ENCODE peak calls at places on chromosomes 16 and 17, in nine cellular contexts. One of them, this sample, is unnamed. For H3K36me3, the result is how much of the 10 kb centered on the place peaks cover.

GRCh38 chr17:57622886-57623433 is 122.1 kb downstream of the CCDC182 start:
- DNase-seq in HCT116: no peak
- DNase-seq in endothelial cell of umbilical vein: peak
- DNase-seq in stomach: no peak
- DNase-seq in GM23338: no peak
- DNase-seq in transverse colon: no peak
- DNase-seq in breast epithelium: no peak
- DNase-seq in prostate gland: no peak
- DNase-seq in H1: no peak
- DNase-seq in this sample: no peak

GRCh38 chr17:78176548-78177025 is 8.2 kb downstream of the SYNGR2 start:
- DNase-seq in HCT116: no peak
- DNase-seq in endothelial cell of umbilical vein: peak
- DNase-seq in stomach: peak
- DNase-seq in GM23338: peak
- DNase-seq in transverse colon: peak
- DNase-seq in breast epithelium: no peak
- DNase-seq in prostate gland: peak
- DNase-seq in H1: no peak
- DNase-seq in this sample: peak

GRCh38 chr17:32156656-32157055 is 14.4 kb downstream of the RHOT1 start:
- DNase-seq in HCT116: no peak
- DNase-seq in endothelial cell of umbilical vein: no peak
- DNase-seq in stomach: no peak
- DNase-seq in GM23338: no peak
- DNase-seq in transverse colon: no peak
- DNase-seq in breast epithelium: no peak
- DNase-seq in prostate gland: no peak
- DNase-seq in H1: no peak
- DNase-seq in this sample: no peak

GRCh38 chr17:7838291-7839075 is 4.5 kb downstream of the KDM6B start:
- DNase-seq in HCT116: no peak
- DNase-seq in endothelial cell of umbilical vein: no peak
- DNase-seq in stomach: no peak
- DNase-seq in GM23338: peak
- DNase-seq in transverse colon: peak
- DNase-seq in breast epithelium: no peak
- DNase-seq in prostate gland: no peak
- DNase-seq in H1: no peak
- DNase-seq in this sample: no peak

GRCh38 chr17:9725575-9725974 is 65.8 kb downstream of the DHRS7C start:
- DNase-seq in HCT116: no peak
- DNase-seq in endothelial cell of umbilical vein: no peak
- DNase-seq in stomach: no peak
- DNase-seq in GM23338: no peak
- DNase-seq in transverse colon: no peak
- DNase-seq in breast epithelium: peak
- DNase-seq in prostate gland: peak
- DNase-seq in H1: no peak
- DNase-seq in this sample: no peak

GRCh38 chr17:13462161-13462560 is 139.6 kb downstream of the HS3ST3A1 start:
- DNase-seq in HCT116: no peak
- DNase-seq in endothelial cell of umbilical vein: no peak
- DNase-seq in stomach: no peak
- DNase-seq in GM23338: no peak
- DNase-seq in transverse colon: no peak
- DNase-seq in breast epithelium: no peak
- DNase-seq in prostate gland: no peak
- DNase-seq in H1: no peak
- DNase-seq in this sample: no peak

GRCh38 chr17:15456972-15457722 is 10.3 kb downstream of the CDRT4 start:
- DNase-seq in HCT116: no peak
- DNase-seq in endothelial cell of umbilical vein: peak
- DNase-seq in stomach: no peak
- DNase-seq in GM23338: no peak
- DNase-seq in transverse colon: peak
- DNase-seq in breast epithelium: peak
- DNase-seq in prostate gland: no peak
- DNase-seq in H1: no peak
- DNase-seq in this sample: no peak

GRCh38 chr17:71472809-71473789 is 647.7 kb upstream of the SOX9 start:
- DNase-seq in HCT116: peak
- DNase-seq in endothelial cell of umbilical vein: no peak
- DNase-seq in stomach: no peak
- DNase-seq in GM23338: peak
- DNase-seq in transverse colon: no peak
- DNase-seq in breast epithelium: no peak
- DNase-seq in prostate gland: peak
- DNase-seq in H1: peak
- DNase-seq in this sample: no peak

GRCh38 chr16:8855051-8855786 is 13.6 kb downstream of the CARHSP1 start:
- DNase-seq in HCT116: no peak
- DNase-seq in endothelial cell of umbilical vein: no peak
- DNase-seq in stomach: no peak
- DNase-seq in GM23338: no peak
- DNase-seq in transverse colon: peak
- DNase-seq in breast epithelium: no peak
- DNase-seq in prostate gland: no peak
- DNase-seq in H1: no peak
- DNase-seq in this sample: peak

GRCh38 chr16:66273644-66274334 is 92.7 kb upstream of the CDH5 start:
- DNase-seq in HCT116: no peak
- DNase-seq in endothelial cell of umbilical vein: no peak
- DNase-seq in stomach: no peak
- DNase-seq in GM23338: peak
- DNase-seq in transverse colon: no peak
- DNase-seq in breast epithelium: peak
- DNase-seq in prostate gland: no peak
- DNase-seq in H1: no peak
- DNase-seq in this sample: no peak

GRCh38 chr17:4204676-4205075 is 59.1 kb downstream of the ANKFY1 start:
- DNase-seq in HCT116: no peak
- DNase-seq in endothelial cell of umbilical vein: peak
- DNase-seq in stomach: no peak
- DNase-seq in GM23338: no peak
- DNase-seq in transverse colon: peak
- DNase-seq in breast epithelium: peak
- DNase-seq in prostate gland: peak
- DNase-seq in H1: no peak
- DNase-seq in this sample: no peak

GRCh38 chr17:58265902-58266875 is 14.5 kb downstream of the MPO start:
- DNase-seq in HCT116: no peak
- DNase-seq in endothelial cell of umbilical vein: no peak
- DNase-seq in stomach: no peak
- DNase-seq in GM23338: no peak
- DNase-seq in transverse colon: no peak
- DNase-seq in breast epithelium: no peak
- DNase-seq in prostate gland: no peak
- DNase-seq in H1: no peak
- DNase-seq in this sample: no peak

GRCh38 chr17:82569621-82570020 is 50.1 kb downstream of the FOXK2 start:
- DNase-seq in HCT116: no peak
- DNase-seq in endothelial cell of umbilical vein: no peak
- DNase-seq in stomach: no peak
- DNase-seq in GM23338: no peak
- DNase-seq in transverse colon: no peak
- DNase-seq in breast epithelium: no peak
- DNase-seq in prostate gland: no peak
- DNase-seq in H1: no peak
- DNase-seq in this sample: no peak

GRCh38 chr16:51919736-51920135 is 627.2 kb downstream of the TOX3 start:
- DNase-seq in HCT116: no peak
- DNase-seq in endothelial cell of umbilical vein: no peak
- DNase-seq in stomach: no peak
- DNase-seq in GM23338: no peak
- DNase-seq in transverse colon: no peak
- DNase-seq in breast epithelium: no peak
- DNase-seq in prostate gland: no peak
- DNase-seq in H1: no peak
- DNase-seq in this sample: no peak

GRCh38 chr16:48907906-48908634 is 298.1 kb upstream of the N4BP1 start:
- DNase-seq in HCT116: no peak
- DNase-seq in endothelial cell of umbilical vein: no peak
- DNase-seq in stomach: no peak
- DNase-seq in GM23338: no peak
- DNase-seq in transverse colon: no peak
- DNase-seq in breast epithelium: no peak
- DNase-seq in prostate gland: no peak
- DNase-seq in H1: no peak
- DNase-seq in this sample: no peak

GRCh38 chr16:8727857-8728618 is 53.6 kb downstream of the ABAT start:
- DNase-seq in HCT116: no peak
- DNase-seq in endothelial cell of umbilical vein: no peak
- DNase-seq in stomach: no peak
- DNase-seq in GM23338: no peak
- DNase-seq in transverse colon: no peak
- DNase-seq in breast epithelium: no peak
- DNase-seq in prostate gland: no peak
- DNase-seq in H1: no peak
- DNase-seq in this sample: no peak

GRCh38 chr17:74750327-74751069 is 2.1 kb downstream of the NHERF1 start:
- DNase-seq in HCT116: no peak
- DNase-seq in endothelial cell of umbilical vein: no peak
- DNase-seq in stomach: peak
- DNase-seq in GM23338: no peak
- DNase-seq in transverse colon: peak
- DNase-seq in breast epithelium: peak
- DNase-seq in prostate gland: no peak
- DNase-seq in H1: no peak
- DNase-seq in this sample: peak

GRCh38 chr16:799111-799947 is 1.2 kb downstream of the GNG13 start:
- DNase-seq in HCT116: no peak
- DNase-seq in endothelial cell of umbilical vein: no peak
- DNase-seq in stomach: no peak
- DNase-seq in GM23338: no peak
- DNase-seq in transverse colon: no peak
- DNase-seq in breast epithelium: no peak
- DNase-seq in prostate gland: no peak
- DNase-seq in H1: no peak
- DNase-seq in this sample: no peak
- TF ChIP-seq POLR2AphosphoS5 in HCT116: no peak
- TF ChIP-seq POLR2AphosphoS5 in endothelial cell of umbilical vein: no peak
- TF ChIP-seq POLR2AphosphoS5 in stomach: no peak
- TF ChIP-seq POLR2AphosphoS5 in GM23338: no peak
- TF ChIP-seq POLR2AphosphoS5 in transverse colon: no peak
- TF ChIP-seq POLR2AphosphoS5 in breast epithelium: no peak
- TF ChIP-seq POLR2AphosphoS5 in prostate gland: no peak
- TF ChIP-seq POLR2AphosphoS5 in H1: no peak
- TF ChIP-seq POLR2AphosphoS5 in this sample: no peak

DNA sequence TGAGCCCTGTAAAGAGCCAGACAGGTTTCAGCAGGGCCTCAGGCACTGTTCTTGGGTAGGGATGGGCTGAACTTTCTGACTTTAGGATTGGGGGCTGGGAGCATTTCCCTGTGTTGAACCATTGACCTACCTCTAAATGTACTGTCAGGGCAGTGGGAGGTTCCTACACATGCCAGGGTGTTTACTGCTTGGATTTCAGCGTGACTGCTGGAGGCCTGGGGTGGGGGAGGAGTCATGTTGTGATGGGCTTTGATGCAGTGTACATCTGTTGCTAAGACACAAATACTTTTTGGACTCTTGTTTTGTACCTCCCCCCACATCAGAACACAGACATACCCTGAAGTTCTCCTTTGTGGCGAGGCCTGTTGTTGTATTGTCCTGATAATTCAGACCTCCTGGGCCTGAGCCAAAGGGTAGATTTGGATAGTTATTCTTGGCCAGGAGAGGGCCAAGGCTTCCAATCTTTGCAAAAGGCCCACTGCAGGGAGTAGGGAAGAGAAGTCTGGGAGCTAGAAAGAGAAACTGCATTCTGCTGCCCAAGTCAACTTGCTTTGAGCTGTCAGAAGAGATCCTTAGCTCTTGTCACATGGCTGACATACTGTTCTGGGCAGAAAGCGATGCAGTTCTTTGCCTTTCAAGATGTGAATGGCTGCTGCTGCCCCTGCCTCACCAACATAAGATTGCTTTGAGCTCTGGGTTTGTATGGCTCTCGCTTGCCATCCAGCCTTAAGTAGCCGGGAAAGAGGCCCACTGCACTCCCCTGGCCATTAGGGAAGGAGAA is 3.7 kb downstream of the NFE2L1 start:
- DNase-seq in HCT116: no peak
- DNase-seq in endothelial cell of umbilical vein: peak
- DNase-seq in stomach: peak
- DNase-seq in GM23338: peak
- DNase-seq in transverse colon: peak
- DNase-seq in breast epithelium: peak
- DNase-seq in prostate gland: peak
- DNase-seq in H1: no peak
- DNase-seq in this sample: no peak
- H3K4me3 ChIP-seq in HCT116: no peak
- H3K4me3 ChIP-seq in endothelial cell of umbilical vein: peak
- H3K4me3 ChIP-seq in stomach: peak
- H3K4me3 ChIP-seq in GM23338: peak
- H3K4me3 ChIP-seq in transverse colon: no peak
- H3K4me3 ChIP-seq in breast epithelium: peak
- H3K4me3 ChIP-seq in prostate gland: no peak
- H3K4me3 ChIP-seq in H1: peak
- H3K4me3 ChIP-seq in this sample: no peak

DNA sequence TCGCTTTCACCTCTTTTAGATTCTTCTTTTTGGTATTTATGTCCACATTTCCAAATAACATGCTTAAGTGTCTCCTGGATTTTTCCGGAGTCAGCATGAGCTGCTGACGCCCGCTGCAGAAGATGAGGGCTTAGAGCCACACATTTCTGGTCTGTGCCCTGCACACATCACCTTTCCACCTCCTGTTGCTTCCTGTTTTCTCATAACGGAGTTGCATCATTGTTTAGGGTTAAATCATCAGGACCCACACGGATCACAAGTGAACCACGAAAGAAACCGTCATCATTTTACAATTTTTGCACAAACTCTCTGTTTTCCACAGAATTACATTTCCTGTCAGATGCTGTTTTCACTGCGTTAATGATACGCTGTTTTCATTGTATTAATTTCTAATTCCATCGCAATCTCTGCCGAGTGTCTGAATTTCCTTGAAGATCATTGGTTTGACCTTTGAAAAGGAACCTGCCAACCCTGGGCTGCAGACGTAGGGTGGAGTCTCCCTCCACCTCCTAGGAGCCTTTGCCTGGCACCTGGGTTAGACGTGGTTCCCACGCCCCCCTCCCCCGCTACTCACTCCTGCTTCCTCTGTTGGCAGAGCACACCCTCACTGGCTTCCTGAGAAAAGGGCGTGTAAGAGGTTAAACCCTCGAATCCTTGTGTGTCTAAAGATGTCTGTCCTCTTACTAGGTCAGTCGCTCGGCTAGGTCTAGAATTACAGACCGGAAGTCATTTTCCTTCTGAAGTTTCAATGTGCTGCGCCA is 68.1 kb downstream of the RNF213 start:
- DNase-seq in HCT116: no peak
- DNase-seq in endothelial cell of umbilical vein: no peak
- DNase-seq in stomach: no peak
- DNase-seq in GM23338: no peak
- DNase-seq in transverse colon: no peak
- DNase-seq in breast epithelium: no peak
- DNase-seq in prostate gland: no peak
- DNase-seq in H1: no peak
- DNase-seq in this sample: no peak
- H3K36me3 ChIP-seq in HCT116: under half
- H3K36me3 ChIP-seq in endothelial cell of umbilical vein: under half
- H3K36me3 ChIP-seq in stomach: half or more
- H3K36me3 ChIP-seq in GM23338: under half
- H3K36me3 ChIP-seq in transverse colon: half or more
- H3K36me3 ChIP-seq in breast epithelium: under half
- H3K36me3 ChIP-seq in prostate gland: under half
- H3K36me3 ChIP-seq in H1: under half
- H3K36me3 ChIP-seq in this sample: half or more

GRCh38 chr17:69267219-69267618 is 38.6 kb upstream of the ABCA10 start:
- DNase-seq in HCT116: no peak
- DNase-seq in endothelial cell of umbilical vein: no peak
- DNase-seq in stomach: no peak
- DNase-seq in GM23338: no peak
- DNase-seq in transverse colon: no peak
- DNase-seq in breast epithelium: no peak
- DNase-seq in prostate gland: no peak
- DNase-seq in H1: no peak
- DNase-seq in this sample: no peak
- TF ChIP-seq POLR2AphosphoS5 in HCT116: no peak
- TF ChIP-seq POLR2AphosphoS5 in endothelial cell of umbilical vein: no peak
- TF ChIP-seq POLR2AphosphoS5 in stomach: no peak
- TF ChIP-seq POLR2AphosphoS5 in GM23338: no peak
- TF ChIP-seq POLR2AphosphoS5 in transverse colon: no peak
- TF ChIP-seq POLR2AphosphoS5 in breast epithelium: no peak
- TF ChIP-seq POLR2AphosphoS5 in prostate gland: no peak
- TF ChIP-seq POLR2AphosphoS5 in H1: no peak
- TF ChIP-seq POLR2AphosphoS5 in this sample: no peak

This sample was measured in upper lobe of left lung.